ENCODE peak calls at places on chromosomes 1 and 21, in six cellular contexts. G, X, R, Q, U and D are unnamed samples.

GRCh38 chr1:212637902-212638301 is 29.3 kb downstream of the ATF3 start:
- DNase-seq in G (no peak), X (no peak), U (no peak), R (peak), Q (no peak), D (no peak)

GRCh38 chr21:35924714-35925301 is 135.5 kb downstream of the SETD4 start:
- DNase-seq in G (no peak), U (peak), X (peak), R (peak), Q (no peak), D (no peak)

GRCh38 chr1:103284270-103284669 is 175.9 kb upstream of the COL11A1 start:
- DNase-seq in Q (no peak), G (no peak), R (peak), X (no peak), U (no peak), D (no peak)

GRCh38 chr1:44037154-44037553 is 5.9 kb upstream of the SLC6A9 start:
- DNase-seq in U (no peak), G (peak), Q (no peak), X (no peak), R (no peak), D (no peak)

GRCh38 chr1:53572061-53572801 is 113.0 kb downstream of the DMRTB1 start:
- DNase-seq in X (peak), U (no peak), Q (peak), R (peak), G (peak), D (no peak)

GRCh38 chr1:21852282-21853129 is 40.4 kb downstream of the LDLRAD2 start:
- DNase-seq in X (no peak), Q (no peak), G (no peak), R (no peak), U (no peak), D (no peak)

GRCh38 chr1:174197547-174197946 is 38.2 kb downstream of the RABGAP1L start:
- DNase-seq in U (no peak), G (no peak), R (no peak), X (no peak), Q (no peak), D (no peak)

GRCh38 chr1:54199151-54199764 is 572 bp downstream of the CYB5RL start:
- DNase-seq in X (no peak), R (no peak), U (no peak), Q (peak), G (no peak), D (no peak)

GRCh38 chr1:116373451-116374339 is 651 bp downstream of the ATP1A1 start:
- DNase-seq in X (peak), U (peak), G (peak), Q (peak), R (no peak), D (peak)

GRCh38 chr21:20856926-20857325 is 141.3 kb upstream of the NCAM2 start:
- DNase-seq in G (no peak), Q (peak), U (no peak), R (no peak), X (no peak), D (no peak)

GRCh38 chr1:52928083-52928404 is 968 bp downstream of the SCP2 start:
- DNase-seq in G (no peak), Q (no peak), U (no peak), R (no peak), X (no peak), D (no peak)

GRCh38 chr1:51990478-51990965 is at the start of gene RAB3B:
- DNase-seq in R (peak), U (peak), X (peak), Q (peak), G (peak), D (peak)

GRCh38 chr1:162498442-162498785 is 796 bp downstream of the UHMK1 start:
- DNase-seq in U (no peak), R (peak), Q (peak), X (peak), G (no peak), D (no peak)

GRCh38 chr1:205488074-205488723 is 16.3 kb upstream of the CDK18 start:
- DNase-seq in R (peak), Q (peak), U (peak), X (peak), G (peak), D (peak)

GRCh38 chr1:111241797-111242196 is 14.3 kb downstream of the CHI3L2 start:
- DNase-seq in R (no peak), Q (no peak), U (no peak), G (no peak), X (no peak), D (no peak)

GRCh38 chr1:173095632-173096031 is 44.9 kb upstream of the TNFSF18 start:
- DNase-seq in G (no peak), U (no peak), X (peak), Q (no peak), R (peak), D (no peak)

GRCh38 chr1:29291756-29292155 is 55.4 kb downstream of the PTPRU start:
- DNase-seq in R (no peak), X (no peak), G (no peak), U (no peak), Q (no peak), D (no peak)

GRCh38 chr1:9539829-9540550 is 725 bp downstream of the SLC25A33 start:
- DNase-seq in U (peak), G (peak), R (peak), X (peak), Q (peak), D (peak)

GRCh38 chr1:44359234-44359937 is 4.3 kb upstream of the ERI3 start:
- DNase-seq in U (no peak), Q (no peak), X (peak), G (no peak), R (no peak), D (no peak)

GRCh38 chr1:180527270-180527669 is 24.9 kb upstream of the ACBD6 start:
- DNase-seq in U (peak), R (peak), G (no peak), Q (peak), X (peak), D (no peak)

GRCh38 chr21:34690041-34690792 is 21.4 kb downstream of the CLIC6 start:
- DNase-seq in X (peak), U (no peak), R (no peak), G (no peak), Q (peak), D (peak)

GRCh38 chr1:2575801-2576663 is 10.5 kb upstream of the PRXL2B start:
- DNase-seq in R (no peak), X (no peak), G (no peak), U (no peak), Q (peak), D (peak)

GRCh38 chr21:44348861-44349260 is 4.6 kb upstream of the TRPM2 start:
- DNase-seq in G (no peak), U (no peak), Q (no peak), X (no peak), R (no peak), D (no peak)

GRCh38 chr1:52119722-52120121 is 22.2 kb upstream of the ZFYVE9 start:
- DNase-seq in Q (no peak), G (no peak), X (no peak), U (no peak), R (no peak), D (no peak)

GRCh38 chr1:57623039-57623790 is 199.4 kb upstream of the DAB1 start:
- DNase-seq in Q (no peak), G (no peak), X (no peak), R (no peak), U (no peak), D (no peak)

GRCh38 chr1:170114916-170115315 is 30.8 kb upstream of the NTMT2 start:
- DNase-seq in U (no peak), G (no peak), R (peak), X (peak), Q (peak), D (no peak)

GRCh38 chr21:16307256-16307655 is 577.5 kb downstream of the USP25 start:
- DNase-seq in Q (no peak), X (no peak), R (no peak), G (no peak), U (no peak), D (no peak)

GRCh38 chr1:239858058-239858457 is 233.6 kb upstream of the FMN2 start:
- DNase-seq in X (peak), Q (no peak), G (no peak), R (peak), U (no peak), D (no peak)

GRCh38 chr21:41758550-41758949 is 8.3 kb downstream of the RIPK4 start:
- DNase-seq in G (no peak), Q (no peak), R (no peak), U (no peak), X (peak), D (peak)

GRCh38 chr1:118122234-118123004 is 62.6 kb downstream of the SPAG17 start:
- DNase-seq in X (peak), G (no peak), R (no peak), U (no peak), Q (no peak), D (no peak)

GRCh38 chr1:59554011-59554673 is 257.2 kb downstream of the FGGY start:
- DNase-seq in R (no peak), Q (no peak), X (no peak), U (no peak), G (no peak), D (no peak)

GRCh38 chr1:215375386-215375785 is 191.7 kb upstream of the KCTD3 start:
- DNase-seq in Q (no peak), U (no peak), R (peak), G (no peak), X (no peak), D (no peak)

GRCh38 chr1:196309386-196309785 is 298.9 kb downstream of the KCNT2 start:
- DNase-seq in Q (peak), R (peak), U (no peak), G (no peak), X (peak), D (no peak)

GRCh38 chr21:32819702-32820101 is 48.1 kb upstream of the PAXBP1 start:
- DNase-seq in U (peak), X (no peak), G (no peak), Q (peak), R (peak), D (no peak)

GRCh38 chr1:15406911-15407559 is 2.7 kb upstream of the EFHD2 start:
- DNase-seq in U (peak), Q (no peak), G (peak), X (peak), R (peak), D (no peak)

GRCh38 chr1:23421343-23421742 is 3.2 kb downstream of the TCEA3 start:
- DNase-seq in U (no peak), G (no peak), Q (no peak), R (no peak), X (no peak), D (no peak)

GRCh38 chr1:193070395-193070753 is 11.0 kb downstream of the RO60 start:
- DNase-seq in Q (no peak), G (no peak), R (no peak), X (no peak), U (no peak), D (no peak)

GRCh38 chr1:55103891-55104290 is 64.5 kb downstream of the PCSK9 start:
- DNase-seq in U (no peak), G (no peak), Q (no peak), R (no peak), X (no peak), D (no peak)

GRCh38 chr1:235741294-235741693 is 91.7 kb upstream of the GNG4 start:
- DNase-seq in R (peak), X (no peak), G (no peak), Q (peak), U (no peak), D (no peak)

DNA sequence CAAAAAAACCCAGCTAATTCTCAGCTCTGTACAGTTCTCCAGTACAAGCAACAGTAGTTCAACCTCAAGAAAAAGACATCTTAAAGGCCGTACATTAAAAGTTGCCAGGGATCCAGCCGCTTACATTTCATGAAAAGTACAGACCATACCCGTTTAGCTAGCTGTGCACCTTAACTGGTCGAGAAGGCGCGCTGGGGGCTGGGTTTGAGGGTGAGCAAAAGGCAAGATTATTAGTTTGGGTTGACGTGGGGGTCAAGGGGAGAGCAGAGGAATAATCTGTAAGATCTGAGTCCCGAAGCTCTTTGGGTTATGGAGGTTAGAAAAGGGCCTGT is 591 bp upstream of the PKN2 start:
- DNase-seq in Q (peak), X (no peak), U (peak), G (peak), R (no peak), D (peak)
- H3K27ac ChIP-seq in Q (peak), X (peak), U (peak), G (peak), R (peak), D (peak)

GRCh38 chr1:201269241-201269640 is 14.1 kb upstream of the PKP1 start:
- DNase-seq in U (no peak), G (no peak), Q (peak), X (peak), R (no peak), D (no peak)
- H3K27ac ChIP-seq in U (no peak), G (no peak), Q (peak), X (peak), R (peak), D (no peak)

GRCh38 chr1:99749948-99750347 is 16.5 kb downstream of the FRRS1 start:
- DNase-seq in Q (no peak), X (no peak), R (no peak), U (no peak), G (no peak), D (no peak)

GRCh38 chr1:99751877-99752504 is 14.4 kb downstream of the FRRS1 start:
- DNase-seq in U (no peak), X (no peak), R (no peak), Q (no peak), G (no peak), D (no peak)

GRCh38 chr1:99748419-99748818 is 18.0 kb downstream of the FRRS1 start:
- DNase-seq in X (no peak), G (no peak), U (no peak), R (no peak), Q (peak), D (no peak)

GRCh38 chr1:99745684-99746083 is 20.8 kb downstream of the FRRS1 start:
- DNase-seq in G (no peak), X (no peak), Q (no peak), U (no peak), R (no peak), D (no peak)

DNA sequence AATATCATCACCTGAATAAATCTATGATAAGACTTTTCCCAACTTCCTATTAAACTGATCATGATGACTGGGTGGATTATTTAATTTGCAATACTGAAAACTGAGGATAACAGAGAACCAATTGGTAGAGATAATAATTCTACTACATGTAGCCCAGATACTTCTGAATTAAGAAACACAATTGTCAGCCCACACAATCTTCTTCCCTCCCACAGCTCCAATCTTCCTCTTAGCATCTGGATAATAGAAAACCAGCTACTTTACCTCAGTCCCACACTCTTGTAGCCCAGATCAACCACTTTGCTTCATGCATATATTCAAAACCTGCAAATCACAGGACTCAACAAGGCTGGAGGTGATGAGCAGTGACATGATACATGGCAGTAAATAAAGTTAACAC is 16.9 kb downstream of the FRRS1 start:
- DNase-seq in Q (no peak), R (no peak), U (no peak), X (no peak), G (no peak), D (no peak)
- H3K27ac ChIP-seq in Q (peak), R (no peak), U (no peak), X (no peak), G (no peak), D (no peak)

GRCh38 chr1:27567183-27567526 is 36.8 kb downstream of the AHDC1 start:
- DNase-seq in U (no peak), Q (peak), X (no peak), G (no peak), R (no peak), D (no peak)
- H3K27ac ChIP-seq in U (peak), Q (peak), X (no peak), G (peak), R (no peak), D (peak)